ENCODE peak calls at places on chromosomes 3 and 15, in five cellular contexts. X is IMR-90, G is mesendoderm, L is mesenchymal stem cell, Z is H9. S is an unnamed sample.

GRCh38 chr3:18575573-18575972 is 150.4 kb upstream of the SATB1 start:
- DNase-seq in X (no peak), G (no peak), L (no peak), Z (no peak), S (no peak)

GRCh38 chr3:143120716-143121239 is 1.2 kb downstream of the CHST2 start:
- DNase-seq in X (peak; percentile 26), G (peak; percentile 52), L (peak; percentile 61), Z (peak; percentile 45), S (peak; percentile 32)

GRCh38 chr3:38552364-38552763 is 56.2 kb downstream of the EXOG start:
- DNase-seq in X (no peak), G (no peak), L (no peak), Z (no peak), S (no peak)

GRCh38 chr3:142595581-142595950 is 627 bp upstream of the PLS1 start:
- DNase-seq in X (peak; percentile 86), G (peak; percentile 59), L (peak; percentile 80), Z (no peak), S (no peak)

GRCh38 chr3:53846134-53846850 is at the start of the genes CHDH and IL17RB:
- DNase-seq in X (no peak), G (peak; percentile 81), L (no peak), Z (peak; percentile 77), S (peak; percentile 65)

GRCh38 chr15:78064544-78064943 is 13.0 kb downstream of the TBC1D2B start:
- DNase-seq in X (peak; percentile 51), G (no peak), L (peak; percentile 54), Z (no peak), S (no peak)

GRCh38 chr3:105365536-105366301 is 990 bp upstream of the ALCAM start:
- DNase-seq in X (peak; percentile 67), G (peak; percentile 59), L (peak; percentile 80), Z (peak; percentile 28), S (peak; percentile 21)

GRCh38 chr3:66073464-66074141 is 34.9 kb upstream of the MAGI1 start:
- DNase-seq in X (no peak), G (no peak), L (no peak), Z (no peak), S (no peak)

GRCh38 chr15:64046347-64047153 is at the start of gene DAPK2:
- DNase-seq in X (peak; percentile 34), G (peak; percentile 57), L (peak; percentile 49), Z (peak; percentile 77), S (peak; percentile 70)

GRCh38 chr15:42133892-42134502 is 22.4 kb downstream of the PLA2G4F start:
- DNase-seq in X (peak; percentile 17), G (peak; percentile 82), L (peak; percentile 46), Z (peak; percentile 89), S (no peak)

GRCh38 chr3:23209103-23209502 is 6.0 kb downstream of the UBE2E2 start:
- DNase-seq in X (no peak), G (no peak), L (no peak), Z (no peak), S (no peak)

GRCh38 chr15:38217181-38217580 is 35.5 kb upstream of the SPRED1 start:
- DNase-seq in X (peak; percentile 76), G (no peak), L (peak; percentile 87), Z (no peak), S (no peak)

DNA sequence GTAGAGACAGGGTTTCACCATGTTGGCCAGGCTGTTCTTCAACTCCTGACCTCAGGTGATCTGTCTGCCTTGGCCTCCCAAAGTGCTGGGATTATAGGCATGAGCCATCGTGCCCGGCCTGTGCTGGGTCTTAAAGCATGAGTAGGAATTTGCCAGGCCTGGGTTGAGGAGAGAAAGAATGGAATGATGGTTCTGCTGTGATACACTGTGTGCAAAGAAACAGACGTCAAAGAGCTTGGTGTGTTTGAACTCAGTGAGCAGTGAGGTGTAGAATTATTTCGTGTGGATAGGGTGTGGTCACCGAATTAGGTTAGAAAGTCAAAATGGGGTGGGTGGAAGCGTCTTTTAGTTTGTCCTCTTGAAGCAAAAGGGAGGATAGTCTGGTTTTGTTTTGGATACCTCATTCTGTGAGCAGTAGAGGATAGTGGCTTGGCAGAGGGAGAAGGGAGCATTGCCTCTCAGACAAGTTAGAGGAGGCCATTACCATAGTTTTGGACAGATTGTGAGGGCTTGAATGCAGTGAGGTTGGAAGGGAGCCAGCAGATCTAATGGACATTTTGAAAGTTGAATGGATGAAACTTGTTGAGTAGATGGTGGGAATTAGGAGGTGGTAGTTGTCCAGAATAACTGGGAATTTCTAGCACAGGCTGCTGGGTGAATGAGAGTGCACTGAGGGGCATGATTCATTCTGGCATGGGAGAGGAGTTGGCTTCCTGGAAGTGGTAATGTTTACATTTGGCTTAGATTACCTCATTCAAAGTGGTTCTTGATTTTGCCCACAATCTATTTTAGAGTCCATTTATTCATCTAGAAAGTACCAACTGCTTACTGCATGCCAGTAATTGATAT is 27.2 kb downstream of the AKAP13 start:
- DNase-seq in X (peak; percentile 90), G (no peak), L (peak; percentile 93), Z (no peak), S (no peak)
- H3K18ac ChIP-seq in X (peak overlapping the region; percentile 3), G (no peak overlapping the region), L (peak overlapping the region; percentile 52), Z (no peak overlapping the region), S (no peak overlapping the region)

GRCh38 chr3:145737952-145738351 is 423.0 kb downstream of the PLOD2 start:
- DNase-seq in X (no peak), G (no peak), L (no peak), Z (no peak), S (no peak)

GRCh38 chr3:145735631-145736030 is 425.4 kb downstream of the PLOD2 start:
- DNase-seq in X (no peak), G (no peak), L (peak; percentile 7), Z (no peak), S (no peak)

DNA sequence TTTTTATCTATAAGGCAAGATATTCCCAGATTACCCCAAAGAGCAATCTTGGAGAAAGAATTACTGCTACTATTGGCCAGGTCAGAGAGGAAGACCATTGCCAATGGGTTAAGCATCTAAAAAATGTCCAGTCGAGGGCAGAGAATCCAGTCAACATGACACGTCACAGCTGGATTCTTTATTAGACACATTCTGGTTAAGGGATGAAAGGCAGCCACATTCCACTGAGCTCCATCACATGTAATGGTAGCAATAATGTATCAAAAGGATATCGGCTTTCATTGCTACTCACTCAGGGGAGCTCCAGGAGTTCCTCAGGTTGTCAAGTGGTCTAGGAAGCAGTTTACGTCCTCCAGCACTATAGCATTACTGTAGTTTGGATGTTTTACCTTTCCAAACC is 421.1 kb downstream of the PLOD2 start:
- DNase-seq in X (peak; percentile 2), G (no peak), L (peak; percentile 8), Z (no peak), S (no peak)
- H3K18ac ChIP-seq in X (no peak overlapping the region), G (no peak overlapping the region), L (no peak overlapping the region), Z (no peak overlapping the region), S (no peak overlapping the region)

GRCh38 chr3:146873748-146874147 is 268.6 kb upstream of the PLSCR5 start:
- DNase-seq in X (no peak), G (no peak), L (no peak), Z (no peak), S (no peak)
- H3K18ac ChIP-seq in X (no peak overlapping the region), G (no peak overlapping the region), L (no peak overlapping the region), Z (no peak overlapping the region), S (no peak overlapping the region)

GRCh38 chr3:21750831-21751391 is at the start of gene ZNF385D:
- DNase-seq in X (peak; percentile 33), G (peak; percentile 97), L (peak; percentile 11), Z (peak; percentile 95), S (peak; percentile 71)
- H3K18ac ChIP-seq in X (no peak within 1 kb of the TSS), G (no peak within 1 kb of the TSS), L (no peak within 1 kb of the TSS), Z (no peak within 1 kb of the TSS), S (peak within 1 kb of the TSS; percentile 50)

GRCh38 chr15:52796742-52797515 is 6.8 kb upstream of the ONECUT1 start:
- DNase-seq in X (no peak), G (no peak), L (no peak), Z (no peak), S (no peak)

GRCh38 chr15:52794665-52795463 is 4.7 kb upstream of the ONECUT1 start:
- DNase-seq in X (no peak), G (peak; percentile 28), L (no peak), Z (no peak), S (peak; percentile 14)

GRCh38 chr15:52795464-52796227 is 5.5 kb upstream of the ONECUT1 start:
- DNase-seq in X (no peak), G (no peak), L (no peak), Z (no peak), S (no peak)

GRCh38 chr15:52797625-52798501 is 7.7 kb upstream of the ONECUT1 start:
- DNase-seq in X (no peak), G (peak; percentile 37), L (no peak), Z (peak; percentile 48), S (peak; percentile 15)

GRCh38 chr15:52796228-52796521 is 6.0 kb upstream of the ONECUT1 start:
- DNase-seq in X (no peak), G (no peak), L (no peak), Z (no peak), S (no peak)
- H3K18ac ChIP-seq in X (no peak overlapping the region), G (no peak overlapping the region), L (no peak overlapping the region), Z (no peak overlapping the region), S (peak overlapping the region; percentile 41)

DNA sequence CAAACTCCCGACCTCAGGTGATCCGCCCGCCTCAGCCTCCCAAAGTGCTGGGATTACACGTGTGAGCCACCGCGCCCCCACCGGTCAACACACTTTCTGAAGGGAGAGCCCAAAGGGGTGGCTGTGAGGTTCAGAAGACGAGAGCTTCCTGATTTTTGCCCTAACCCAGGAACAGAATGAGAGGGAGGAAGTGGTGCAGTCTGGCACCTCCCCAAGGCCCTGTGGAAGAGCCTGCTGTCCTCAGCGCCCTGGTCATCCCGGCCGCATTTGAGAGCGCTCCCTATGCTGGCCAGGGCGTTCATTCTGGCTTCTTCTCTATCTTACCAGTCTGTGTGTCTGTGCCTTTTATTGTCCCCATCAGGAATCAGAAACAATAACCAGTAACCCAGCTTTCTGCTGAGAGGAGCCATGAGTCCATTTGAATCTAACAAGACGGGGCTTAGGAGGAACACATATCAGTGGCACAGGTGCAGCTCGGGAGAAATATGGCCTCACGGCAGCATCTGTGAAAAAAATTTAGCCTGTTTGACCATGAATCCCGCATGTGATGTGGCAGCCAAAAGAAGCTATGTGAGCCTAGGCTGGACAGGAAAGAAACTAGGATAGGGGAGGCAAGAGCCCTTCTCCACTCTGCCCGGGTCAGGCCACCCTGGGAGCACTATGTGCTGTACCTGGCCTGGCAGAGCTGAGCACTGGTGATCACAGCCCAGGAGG is 12.9 kb downstream of the BDH1 start:
- DNase-seq in X (no peak), G (no peak), L (no peak), Z (no peak), S (no peak)
- H3K18ac ChIP-seq in X (no peak overlapping the region), G (no peak overlapping the region), L (no peak overlapping the region), Z (no peak overlapping the region), S (no peak overlapping the region)

DNA sequence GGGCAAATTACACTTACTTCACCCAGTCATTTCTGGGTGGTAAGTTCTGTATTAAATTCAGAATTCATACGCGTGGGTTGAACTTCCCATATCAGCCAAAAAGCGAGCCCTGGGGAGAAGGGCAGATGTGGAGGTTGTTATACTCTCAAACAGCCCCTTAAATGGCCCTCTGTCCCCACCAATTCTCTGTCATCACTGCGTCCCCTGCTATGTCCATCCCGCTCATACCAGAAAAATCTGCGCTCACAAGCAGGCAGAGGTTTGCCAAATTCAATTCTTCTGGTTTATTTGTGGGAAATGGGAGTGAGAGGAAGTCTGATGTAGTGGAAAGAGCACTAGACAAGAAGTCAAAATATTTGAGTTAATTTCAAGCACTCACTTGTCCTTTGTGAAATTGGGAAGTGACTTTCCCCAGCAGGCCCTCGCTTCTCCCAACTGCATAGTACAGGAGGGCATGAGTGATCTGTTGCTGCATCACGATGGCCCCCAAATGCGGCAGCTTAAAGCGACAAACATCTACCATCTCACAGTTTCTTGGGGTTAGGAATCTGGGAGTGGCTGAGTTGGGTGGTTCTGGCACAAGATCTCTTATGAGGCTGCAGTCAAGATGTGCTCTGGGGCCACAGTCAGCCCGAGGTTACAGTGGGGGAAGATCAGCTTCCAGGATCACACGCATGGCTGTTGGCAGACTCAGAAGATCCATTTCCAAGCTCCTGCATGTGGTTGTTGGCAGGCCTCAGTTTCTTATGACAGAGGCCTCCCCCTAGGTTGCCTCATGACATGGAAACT is 67.7 kb downstream of the CPN2 start:
- DNase-seq in X (no peak), G (no peak), L (no peak), Z (peak; percentile 15), S (no peak)
- H3K18ac ChIP-seq in X (no peak overlapping the region), G (no peak overlapping the region), L (no peak overlapping the region), Z (no peak overlapping the region), S (peak overlapping the region; percentile 9)